ENCODE peak calls at places on chromosomes 12 and 14, in four cellular contexts. C is PC-3, O is Ammon's horn, Y is astrocyte. H is an unnamed sample.

GRCh38 chr12:121794532-121795028 is 1.1 kb upstream of the RHOF start:
- DNase-seq in C (no peak), O (no peak), Y (no peak), H (no peak)

GRCh38 chr14:41901089-41901488 is 294.4 kb downstream of the LRFN5 start:
- DNase-seq in O (no peak), Y (no peak), C (peak), H (no peak)

GRCh38 chr12:77777274-77777673 is 53.4 kb upstream of the NAV3 start:
- DNase-seq in C (no peak), O (no peak), Y (peak), H (no peak)

GRCh38 chr12:65881965-65882413 is 57.7 kb downstream of the HMGA2 start:
- DNase-seq in C (no peak), Y (peak), O (peak), H (no peak)

GRCh38 chr14:61478971-61479473 is 157.6 kb downstream of the PRKCH start:
- DNase-seq in C (no peak), O (no peak), Y (no peak), H (no peak)

GRCh38 chr14:83164016-83164415 is 1630.4 kb upstream of the SEL1L start:
- DNase-seq in Y (peak), C (peak), O (no peak), H (no peak)

GRCh38 chr14:73325630-73326299 is 88.5 kb downstream of the PAPLN start:
- DNase-seq in Y (no peak), C (no peak), O (no peak), H (no peak)

GRCh38 chr14:91796622-91797347 is 64.9 kb upstream of the CATSPERB start:
- DNase-seq in Y (peak), C (no peak), O (no peak), H (no peak)

GRCh38 chr14:94797887-94798286 is 28.0 kb upstream of the GSC start:
- DNase-seq in C (no peak), O (no peak), Y (no peak), H (no peak)

GRCh38 chr12:51442324-51442723 is 17.7 kb downstream of the SLC4A8 start:
- DNase-seq in C (no peak), O (peak), Y (peak), H (no peak)

GRCh38 chr12:46858368-46858767 is 32.6 kb upstream of the SLC38A4 start:
- DNase-seq in Y (no peak), O (no peak), C (no peak), H (no peak)

GRCh38 chr12:53210843-53211242 is 3.8 kb upstream of the ITGB7 start:
- DNase-seq in O (no peak), C (no peak), Y (no peak), H (no peak)

GRCh38 chr12:46711756-46712155 is 114.0 kb downstream of the SLC38A4 start:
- DNase-seq in O (no peak), C (no peak), Y (peak), H (no peak)

GRCh38 chr14:21852061-21852664 is 178.5 kb upstream of the OR4E1 start:
- DNase-seq in O (peak), Y (no peak), C (peak), H (peak)

GRCh38 chr12:16603265-16603915 is 2.6 kb downstream of the LMO3 start:
- DNase-seq in C (no peak), Y (no peak), O (peak), H (no peak)

GRCh38 chr12:115383668-115384067 is 699.7 kb upstream of the TBX3 start:
- DNase-seq in C (peak), Y (peak), O (no peak), H (no peak)

GRCh38 chr12:107580750-107581529 is 104.7 kb upstream of the PWP1 start:
- DNase-seq in Y (no peak), O (no peak), C (no peak), H (peak)

GRCh38 chr12:18261273-18261672 is at the start of gene PIK3C2G:
- DNase-seq in C (peak), Y (no peak), O (no peak), H (no peak)

GRCh38 chr14:92409069-92409468 is 86.1 kb downstream of the SLC24A4 start:
- DNase-seq in O (no peak), C (peak), Y (no peak), H (no peak)

GRCh38 chr12:76259660-76260389 is 88.4 kb downstream of the BBS10 start:
- DNase-seq in O (no peak), Y (peak), C (peak), H (no peak)

GRCh38 chr14:93976477-93977057 is at the start of gene ASB2:
- DNase-seq in O (no peak), C (no peak), Y (no peak), H (no peak)

GRCh38 chr12:71125515-71125914 is 32.3 kb downstream of the TSPAN8 start:
- DNase-seq in C (peak), Y (no peak), O (no peak), H (no peak)

GRCh38 chr12:63457857-63458256 is 210.4 kb downstream of the DPY19L2 start:
- DNase-seq in O (no peak), C (no peak), Y (no peak), H (no peak)

GRCh38 chr14:44626423-44626822 is 119.3 kb upstream of the FSCB start:
- DNase-seq in C (peak), Y (no peak), O (no peak), H (no peak)

GRCh38 chr12:107349008-107349747 is 255.8 kb upstream of the CRY1 start:
- DNase-seq in C (peak), O (peak), Y (peak), H (no peak)

GRCh38 chr14:68666899-68667298 is 126.0 kb downstream of the ZFP36L1 start:
- DNase-seq in C (no peak), O (no peak), Y (no peak), H (no peak)

H was measured in nephron progenitor cell.